ENCODE peak calls at places on chromosomes 2 and 18, in nine cellular contexts. W is PC-3, Y is cardiac fibroblast, G is GM12878, D is B cell, Z is cardiac muscle cell, B is stomach, A is SK-N-SH, U is fibroblast of lung. E is an unnamed sample.

GRCh38 chr2:218219934-218220333 is 2.9 kb downstream of the ARPC2 start:
- DNase-seq in B (no peak), A (no peak), W (no peak), Y (no peak), G (no peak), U (no peak), Z (no peak), D (no peak), E (no peak)

GRCh38 chr18:11154369-11154982 is 5.1 kb upstream of the PIEZO2 start:
- DNase-seq in D (no peak), Y (peak), Z (peak), A (no peak), B (no peak), U (peak), W (peak), G (peak), E (no peak)

GRCh38 chr2:177118636-177119035 is 94.0 kb upstream of the HNRNPA3 start:
- DNase-seq in W (no peak), A (no peak), Y (no peak), D (no peak), B (no peak), G (no peak), Z (no peak), U (no peak), E (no peak)

GRCh38 chr2:45380131-45380836 is 230.8 kb downstream of the SRBD1 start:
- DNase-seq in U (peak), Y (peak), G (no peak), W (peak), D (no peak), B (no peak), Z (no peak), A (no peak), E (no peak)

GRCh38 chr2:239050252-239050649 is 202.4 kb downstream of the TWIST2 start:
- DNase-seq in W (no peak), G (no peak), U (no peak), B (no peak), D (no peak), Z (no peak), Y (no peak), A (no peak), E (no peak)

GRCh38 chr18:12256946-12257345 is 2.8 kb downstream of the CIDEA start:
- DNase-seq in B (no peak), G (no peak), U (no peak), Y (no peak), D (no peak), W (peak), Z (peak), A (no peak), E (no peak)

GRCh38 chr2:120620025-120620793 is 115.5 kb upstream of the GLI2 start:
- DNase-seq in D (no peak), Z (peak), A (no peak), W (peak), U (peak), Y (no peak), B (no peak), G (no peak), E (no peak)

GRCh38 chr18:48023334-48024008 is 93.0 kb upstream of the SMAD2 start:
- DNase-seq in B (peak), Z (peak), D (no peak), W (peak), Y (peak), G (no peak), A (peak), U (no peak), E (peak)

GRCh38 chr2:24824966-24825882 is 32.0 kb downstream of the CENPO start:
- DNase-seq in Z (no peak), D (no peak), W (peak), G (no peak), U (no peak), B (peak), Y (no peak), A (peak), E (no peak)

GRCh38 chr2:113709022-113709421 is 47.4 kb downstream of the SLC35F5 start:
- DNase-seq in Y (no peak), A (no peak), U (no peak), D (no peak), G (no peak), B (no peak), Z (no peak), W (peak), E (no peak)

GRCh38 chr2:33240178-33240577 is 236.3 kb upstream of the RASGRP3 start:
- DNase-seq in W (peak), A (no peak), B (no peak), U (peak), G (no peak), D (no peak), Z (peak), Y (peak), E (no peak)

GRCh38 chr2:143936758-143937562 is 583.0 kb downstream of the ZEB2 start:
- DNase-seq in Z (peak), G (no peak), A (peak), Y (peak), D (no peak), U (peak), W (no peak), B (peak), E (peak)

GRCh38 chr2:38163006-38163405 is 87.1 kb upstream of the CYP1B1 start:
- DNase-seq in W (peak), G (no peak), Y (no peak), Z (no peak), B (no peak), D (no peak), A (no peak), U (no peak), E (no peak)

GRCh38 chr2:109129356-109129920 is 433 bp downstream of the SH3RF3 start:
- DNase-seq in W (peak), B (no peak), A (peak), U (no peak), Y (peak), D (peak), Z (peak), G (no peak), E (peak)

GRCh38 chr2:16621348-16621747 is 44.3 kb downstream of the CYRIA start:
- DNase-seq in B (no peak), Z (peak), D (no peak), U (peak), W (no peak), Y (no peak), A (no peak), G (no peak), E (no peak)

GRCh38 chr2:237604960-237605359 is 14.4 kb upstream of the RAB17 start:
- DNase-seq in B (peak), Z (peak), D (no peak), Y (peak), W (peak), A (no peak), U (no peak), G (no peak), E (no peak)

GRCh38 chr2:177573120-177573519 is 180.5 kb downstream of the AGPS start:
- DNase-seq in A (no peak), Y (peak), Z (peak), D (no peak), U (no peak), G (no peak), B (no peak), W (peak), E (no peak)

GRCh38 chr2:16318474-16319195 is 347.0 kb downstream of the CYRIA start:
- DNase-seq in Y (no peak), G (no peak), W (no peak), U (no peak), Z (no peak), D (no peak), B (peak), A (no peak), E (no peak)

GRCh38 chr18:49277395-49278036 is 182.9 kb downstream of the DYM start:
- DNase-seq in U (peak), A (no peak), Y (no peak), G (no peak), Z (peak), W (peak), D (no peak), B (no peak), E (no peak)

GRCh38 chr2:71884303-71885042 is 263.2 kb downstream of the CYP26B1 start:
- DNase-seq in U (peak), W (peak), G (no peak), B (no peak), Y (peak), A (no peak), Z (peak), D (no peak), E (no peak)

GRCh38 chr18:80258640-80259039 is 11.3 kb upstream of the PARD6G start:
- DNase-seq in U (no peak), W (no peak), B (no peak), G (no peak), Z (no peak), D (no peak), Y (no peak), A (no peak), E (no peak)

GRCh38 chr18:63346031-63346430 is 21.0 kb downstream of the KDSR start:
- DNase-seq in G (no peak), W (no peak), A (no peak), Y (peak), U (no peak), D (no peak), Z (no peak), B (no peak), E (no peak)

GRCh38 chr2:165281387-165281786 is 42.2 kb downstream of the SCN2A start:
- DNase-seq in Y (no peak), W (no peak), Z (no peak), D (no peak), B (no peak), U (no peak), G (no peak), A (no peak), E (no peak)

GRCh38 chr2:84781942-84782716 is 98.8 kb downstream of the TRABD2A start:
- DNase-seq in Y (no peak), Z (no peak), U (no peak), A (no peak), W (peak), G (no peak), D (peak), B (peak), E (no peak)

GRCh38 chr2:7356909-7357584 is 439.8 kb downstream of the RNF144A start:
- DNase-seq in U (no peak), Y (no peak), B (peak), Z (no peak), A (no peak), W (no peak), D (no peak), G (no peak), E (no peak)

GRCh38 chr18:9135912-9136314 is 668 bp upstream of the ANKRD12 start:
- DNase-seq in G (no peak), B (no peak), Z (peak), A (no peak), U (no peak), D (no peak), Y (peak), W (peak), E (peak)

GRCh38 chr18:41966943-41967342 is 11.9 kb downstream of the PIK3C3 start:
- DNase-seq in U (no peak), B (no peak), W (no peak), D (no peak), Z (peak), Y (peak), A (no peak), G (no peak), E (no peak)

GRCh38 chr2:1051075-1051474 is 100.4 kb downstream of the SNTG2 start:
- DNase-seq in D (no peak), G (no peak), U (peak), B (no peak), Y (peak), Z (peak), A (peak), W (peak), E (no peak)
- TF ChIP-seq CTCF in D (no peak), G (no peak), U (no peak), B (no peak), Y (peak), Z (peak), A (no peak), W (peak), E (peak)

DNA sequence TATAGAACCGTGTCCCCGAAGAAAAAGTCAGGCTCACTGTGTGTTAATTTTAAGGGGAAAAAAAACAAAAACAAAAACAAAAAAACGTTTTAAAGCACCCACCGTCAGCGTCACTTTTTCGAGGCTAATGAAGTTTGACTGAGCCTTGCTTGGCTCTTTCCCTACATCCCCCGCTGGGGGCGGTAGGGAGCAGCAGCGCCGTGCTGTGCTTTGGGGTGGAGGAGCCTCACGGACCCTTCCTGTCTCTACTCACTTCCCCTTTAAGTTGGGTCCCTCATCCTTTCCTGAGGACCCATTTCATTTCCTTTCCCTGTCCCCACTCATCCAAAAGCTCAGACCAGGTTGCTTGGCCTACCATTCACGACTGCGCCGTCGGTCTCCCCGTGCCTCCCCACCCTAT is 82.8 kb upstream of the RPL31 start:
- DNase-seq in D (peak), Z (no peak), U (no peak), B (no peak), W (no peak), Y (no peak), A (peak), G (no peak), E (peak)
- TF ChIP-seq CTCF in D (peak), Z (peak), U (peak), B (no peak), W (peak), Y (peak), A (peak), G (peak), E (peak)

GRCh38 chr18:33440384-33441043 is at the start of gene CCDC178:
- DNase-seq in A (peak), Z (peak), W (no peak), D (no peak), Y (peak), U (peak), B (peak), G (no peak), E (peak)
- TF ChIP-seq CTCF in A (no peak), Z (no peak), W (no peak), D (no peak), Y (no peak), U (no peak), B (no peak), G (no peak), E (peak)

GRCh38 chr2:190697421-190697820 is 48.5 kb downstream of the NAB1 start:
- DNase-seq in Y (no peak), W (no peak), U (no peak), G (no peak), D (no peak), A (no peak), B (no peak), Z (no peak), E (no peak)

GRCh38 chr2:190695739-190696138 is 46.9 kb downstream of the NAB1 start:
- DNase-seq in D (no peak), A (no peak), G (no peak), U (peak), Z (no peak), B (no peak), W (no peak), Y (no peak), E (no peak)

GRCh38 chr2:190696792-190697398 is 48.0 kb downstream of the NAB1 start:
- DNase-seq in B (no peak), Y (no peak), A (no peak), G (no peak), D (no peak), U (no peak), W (no peak), Z (no peak), E (no peak)

GRCh38 chr2:190701586-190701985 is 52.7 kb downstream of the NAB1 start:
- DNase-seq in A (no peak), G (no peak), B (no peak), D (no peak), Y (no peak), Z (no peak), W (no peak), U (no peak), E (no peak)

GRCh38 chr2:190698895-190699294 is 50.0 kb downstream of the NAB1 start:
- DNase-seq in D (no peak), G (no peak), Z (peak), B (no peak), W (no peak), Y (peak), A (no peak), U (no peak), E (no peak)
- TF ChIP-seq CTCF in D (no peak), G (no peak), Z (peak), B (no peak), W (peak), Y (peak), A (no peak), U (peak), E (no peak)

GRCh38 chr2:96898135-96898505 is 28.2 kb upstream of the SEMA4C start:
- DNase-seq in D (no peak), Z (no peak), U (no peak), G (no peak), Y (no peak), W (no peak), B (no peak), A (no peak), E (no peak)

GRCh38 chr2:96899084-96899735 is 29.3 kb upstream of the SEMA4C start:
- DNase-seq in Y (no peak), Z (no peak), W (no peak), G (no peak), U (no peak), B (no peak), A (peak), D (no peak), E (no peak)

GRCh38 chr2:96897491-96898134 is 27.7 kb upstream of the SEMA4C start:
- DNase-seq in G (no peak), W (no peak), A (no peak), D (no peak), Y (peak), U (no peak), Z (peak), B (no peak), E (no peak)

GRCh38 chr2:96898636-96899035 is 28.8 kb upstream of the SEMA4C start:
- DNase-seq in U (no peak), W (no peak), A (no peak), Y (no peak), B (no peak), G (no peak), Z (no peak), D (no peak), E (no peak)

GRCh38 chr2:96900237-96900636 is 30.4 kb upstream of the SEMA4C start:
- DNase-seq in W (no peak), U (no peak), Y (no peak), A (no peak), D (no peak), B (no peak), G (no peak), Z (no peak), E (no peak)
- TF ChIP-seq CTCF in W (no peak), U (no peak), Y (no peak), A (no peak), D (no peak), B (no peak), G (no peak), Z (no peak), E (no peak)

DNA sequence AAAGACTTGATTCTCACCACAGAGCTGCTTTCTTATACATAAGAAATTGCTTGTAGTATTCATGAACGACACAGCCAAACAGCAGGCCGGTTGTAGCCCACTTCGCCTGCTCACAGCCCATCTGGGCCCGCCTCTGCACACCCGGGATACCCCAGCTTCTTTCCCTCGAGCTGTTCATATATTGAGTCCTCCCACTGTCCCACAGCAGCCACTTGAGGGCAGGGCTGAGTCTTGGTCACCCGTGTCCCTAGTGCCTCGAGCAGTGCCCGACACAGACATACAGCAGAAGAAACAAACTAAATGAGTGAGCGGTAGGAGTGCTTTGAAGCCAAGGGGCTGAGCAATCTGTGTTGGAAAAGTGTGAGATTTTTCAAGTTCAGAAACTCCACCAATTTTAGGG is 251.4 kb downstream of the KLHL29 start:
- DNase-seq in G (no peak), B (no peak), U (peak), Y (peak), W (peak), D (no peak), Z (peak), A (peak), E (no peak)
- TF ChIP-seq CTCF in G (no peak), B (no peak), U (peak), Y (peak), W (peak), D (no peak), Z (peak), A (peak), E (no peak)

GRCh38 chr2:60368437-60368836 is 185.0 kb downstream of the BCL11A start:
- DNase-seq in D (no peak), G (no peak), Y (no peak), Z (no peak), A (no peak), B (no peak), U (no peak), W (no peak), E (no peak)
- TF ChIP-seq CTCF in D (no peak), G (no peak), Y (no peak), Z (no peak), A (no peak), B (no peak), U (no peak), W (no peak), E (no peak)